ENCODE peak calls at places on chromosomes 16 and 17, in six cellular contexts. B is AG09309, D is tibial nerve, E is left lung, K is fibroblast of mammary gland, I is HFF-Myc. M is an unnamed sample.
A peak's percentile ranks its signal among the peaks of the same experiment; 100 is the strongest.

GRCh38 chr16:77171750-77172635 is 19.0 kb upstream of the MON1B start:
- DNase-seq in K (peak; percentile 66), I (peak; percentile 41), D (peak; percentile 76), E (no peak), B (peak; percentile 29), M (no peak)

GRCh38 chr17:71188811-71189492 is 931.9 kb upstream of the SOX9 start:
- DNase-seq in K (peak; percentile 91), I (peak; percentile 60), D (no peak), B (peak; percentile 84), E (no peak), M (no peak)

GRCh38 chr16:1778200-1779179 is 3.9 kb downstream of the SPSB3 start:
- DNase-seq in I (no peak), D (no peak), K (no peak), E (no peak), B (no peak), M (no peak)

GRCh38 chr17:8611135-8611534 is 19.4 kb downstream of the MYH10 start:
- DNase-seq in B (peak; percentile 39), I (no peak), D (no peak), K (peak; percentile 35), E (no peak), M (no peak)

GRCh38 chr17:17553217-17554195 is 38.0 kb downstream of the PEMT start:
- DNase-seq in K (no peak), I (no peak), D (no peak), B (no peak), E (peak; percentile 60), M (no peak)

GRCh38 chr17:30271102-30271501 is 20.6 kb downstream of the BLMH start:
- DNase-seq in K (peak; percentile 54), I (no peak), E (no peak), B (no peak), D (no peak), M (no peak)

GRCh38 chr16:70715860-70716357 is 30.1 kb upstream of the MTSS2 start:
- DNase-seq in B (peak; percentile 29), K (no peak), I (peak; percentile 61), D (no peak), E (no peak), M (no peak)

GRCh38 chr16:25950586-25951201 is 258.9 kb downstream of the HS3ST4 start:
- DNase-seq in D (no peak), B (no peak), E (no peak), I (no peak), K (no peak), M (no peak)

GRCh38 chr16:17107450-17107849 is 363.3 kb downstream of the XYLT1 start:
- DNase-seq in E (no peak), K (no peak), B (no peak), D (no peak), I (no peak), M (no peak)

GRCh38 chr16:81795193-81795592 is 16.1 kb downstream of the PLCG2 start:
- DNase-seq in K (no peak), E (no peak), D (no peak), B (no peak), I (no peak), M (no peak)

GRCh38 chr16:22308824-22309520 is 11.8 kb downstream of the POLR3E start:
- DNase-seq in K (no peak), E (no peak), D (no peak), B (no peak), I (no peak), M (no peak)

GRCh38 chr16:25271421-25271820 is 13.8 kb upstream of the ZKSCAN2 start:
- DNase-seq in D (no peak), I (no peak), K (no peak), E (no peak), B (no peak), M (no peak)

GRCh38 chr17:19538095-19539039 is 4.7 kb downstream of the SLC47A1 start:
- DNase-seq in I (no peak), E (no peak), B (no peak), K (no peak), D (no peak), M (no peak)

GRCh38 chr17:2372681-2373080 is 28.2 kb downstream of the MNT start:
- DNase-seq in D (no peak), B (no peak), E (no peak), I (no peak), K (no peak), M (no peak)

GRCh38 chr17:48442819-48443218 is 12.8 kb upstream of the SKAP1 start:
- DNase-seq in E (no peak), B (no peak), I (no peak), K (peak; percentile 9), D (no peak), M (no peak)
- H3K4me3 ChIP-seq in E (no peak overlapping the region), B (no peak overlapping the region), I (no peak overlapping the region), K (no peak overlapping the region), D (no peak overlapping the region), M (no peak overlapping the region)

GRCh38 chr17:80772906-80773242 is 218.8 kb upstream of the CHMP6 start:
- DNase-seq in D (no peak), B (no peak), E (no peak), K (no peak), I (no peak), M (no peak)

GRCh38 chr17:80775863-80776262 is 215.8 kb upstream of the CHMP6 start:
- DNase-seq in B (no peak), D (no peak), I (no peak), E (no peak), K (no peak), M (no peak)

GRCh38 chr17:80774643-80775281 is 216.9 kb upstream of the CHMP6 start:
- DNase-seq in D (no peak), B (no peak), E (no peak), I (no peak), K (no peak), M (no peak)

GRCh38 chr17:80773243-80773991 is 218.2 kb upstream of the CHMP6 start:
- DNase-seq in E (no peak), B (no peak), K (no peak), D (no peak), I (no peak), M (no peak)

DNA sequence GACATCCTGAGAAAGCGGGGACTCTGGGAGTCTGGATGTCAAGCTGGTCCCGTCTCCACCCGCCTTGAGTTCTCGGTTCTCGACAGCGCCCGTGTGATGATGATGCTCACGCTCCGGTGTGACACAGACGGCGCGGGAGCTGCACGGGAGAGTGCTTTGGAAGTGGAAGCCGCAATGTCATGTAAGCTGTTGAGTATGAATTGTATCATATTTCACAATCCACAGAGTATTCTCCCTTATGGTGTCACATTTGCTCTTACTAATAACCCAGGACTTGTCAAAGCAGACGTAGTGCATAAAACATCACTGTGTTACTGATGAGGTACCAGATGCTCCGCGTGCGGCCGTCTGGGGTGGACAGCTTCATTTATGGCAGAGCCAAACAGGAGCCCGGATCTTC is 217.5 kb upstream of the CHMP6 start:
- DNase-seq in I (no peak), D (no peak), B (no peak), K (no peak), E (no peak), M (no peak)
- H3K4me3 ChIP-seq in I (no peak overlapping the region), D (no peak overlapping the region), B (no peak overlapping the region), K (no peak overlapping the region), E (no peak overlapping the region), M (no peak overlapping the region)

GRCh38 chr17:36640836-36641235 is 39.5 kb downstream of the MRM1 start:
- DNase-seq in D (no peak), B (no peak), K (no peak), E (no peak), I (no peak), M (no peak)
- H3K4me3 ChIP-seq in D (no peak overlapping the region), B (no peak overlapping the region), K (no peak overlapping the region), E (no peak overlapping the region), I (no peak overlapping the region), M (no peak overlapping the region)

GRCh38 chr17:16288860-16289571 is 64.3 kb downstream of the CENPV start:
- DNase-seq in B (no peak), K (no peak), E (no peak), I (no peak), D (no peak), M (no peak)
- H3K4me3 ChIP-seq in B (no peak overlapping the region), K (no peak overlapping the region), E (no peak overlapping the region), I (no peak overlapping the region), D (no peak overlapping the region), M (no peak overlapping the region)

GRCh38 chr17:49224997-49225337 is 5.6 kb downstream of the PHOSPHO1 start:
- DNase-seq in B (no peak), K (no peak), I (no peak), D (no peak), E (no peak), M (no peak)
- H3K4me3 ChIP-seq in B (no peak overlapping the region), K (no peak overlapping the region), I (no peak overlapping the region), D (no peak overlapping the region), E (peak overlapping the region; percentile 30), M (peak overlapping the region; percentile 40)

GRCh38 chr17:55845385-55845784 is 94.5 kb downstream of the PCTP start:
- DNase-seq in B (no peak), D (peak; percentile 52), I (peak; percentile 4), K (peak; percentile 47), E (peak; percentile 86), M (no peak)
- H3K4me3 ChIP-seq in B (no peak overlapping the region), D (no peak overlapping the region), I (no peak overlapping the region), K (peak overlapping the region; percentile 17), E (no peak overlapping the region), M (no peak overlapping the region)

GRCh38 chr17:80437532-80437931 is 22.6 kb downstream of the ENDOV start:
- DNase-seq in E (no peak), D (no peak), I (no peak), K (no peak), B (no peak), M (no peak)
- H3K4me3 ChIP-seq in E (no peak overlapping the region), D (no peak overlapping the region), I (no peak overlapping the region), K (no peak overlapping the region), B (no peak overlapping the region), M (no peak overlapping the region)

M was measured in effector memory CD4-positive, alpha-beta T cell.